ENCODE peak calls at places on chromosomes 7 and 10, in four cellular contexts. One of them, this sample, is unnamed.

GRCh38 chr10:110947061-110947595 is 27.7 kb downstream of the SHOC2 start:
- DNase-seq in neuronal stem cell: no peak
- DNase-seq in IMR-90: peak; percentile 63
- DNase-seq in H1: no peak
- DNase-seq in this sample: no peak

GRCh38 chr7:69659964-69660363 is 61.7 kb downstream of the AUTS2 start:
- DNase-seq in H1: no peak
- DNase-seq in IMR-90: no peak
- DNase-seq in neuronal stem cell: no peak
- DNase-seq in this sample: peak; percentile 37

GRCh38 chr10:116809528-116810500 is 39.5 kb upstream of the ENO4 start:
- DNase-seq in H1: peak; percentile 81
- DNase-seq in neuronal stem cell: no peak
- DNase-seq in IMR-90: no peak
- DNase-seq in this sample: peak; percentile 73

GRCh38 chr7:140899883-140900282 is 24.8 kb downstream of the BRAF start:
- DNase-seq in IMR-90: no peak
- DNase-seq in H1: no peak
- DNase-seq in neuronal stem cell: peak; percentile 20
- DNase-seq in this sample: no peak

GRCh38 chr7:74606101-74606908 is 51.2 kb upstream of the GTF2I start:
- DNase-seq in H1: peak; percentile 76
- DNase-seq in IMR-90: no peak
- DNase-seq in neuronal stem cell: no peak
- DNase-seq in this sample: peak; percentile 58

GRCh38 chr10:32050145-32050544 is 6.1 kb downstream of the KIF5B start:
- DNase-seq in H1: no peak
- DNase-seq in IMR-90: no peak
- DNase-seq in neuronal stem cell: no peak
- DNase-seq in this sample: no peak

GRCh38 chr10:31490858-31491504 is 172.0 kb downstream of the ZEB1 start:
- DNase-seq in IMR-90: peak; percentile 52
- DNase-seq in neuronal stem cell: peak; percentile 17
- DNase-seq in H1: peak; percentile 49
- DNase-seq in this sample: peak; percentile 29

GRCh38 chr7:28724563-28724962 is 233.6 kb downstream of the TRIL start:
- DNase-seq in IMR-90: no peak
- DNase-seq in H1: no peak
- DNase-seq in neuronal stem cell: no peak
- DNase-seq in this sample: no peak

GRCh38 chr10:28418069-28418468 is 114.8 kb upstream of the WAC start:
- DNase-seq in IMR-90: no peak
- DNase-seq in H1: no peak
- DNase-seq in neuronal stem cell: no peak
- DNase-seq in this sample: no peak

GRCh38 chr7:24283900-24284698 is at the start of gene NPY:
- DNase-seq in IMR-90: no peak
- DNase-seq in neuronal stem cell: no peak
- DNase-seq in H1: peak; percentile 71
- DNase-seq in this sample: peak; percentile 33

DNA sequence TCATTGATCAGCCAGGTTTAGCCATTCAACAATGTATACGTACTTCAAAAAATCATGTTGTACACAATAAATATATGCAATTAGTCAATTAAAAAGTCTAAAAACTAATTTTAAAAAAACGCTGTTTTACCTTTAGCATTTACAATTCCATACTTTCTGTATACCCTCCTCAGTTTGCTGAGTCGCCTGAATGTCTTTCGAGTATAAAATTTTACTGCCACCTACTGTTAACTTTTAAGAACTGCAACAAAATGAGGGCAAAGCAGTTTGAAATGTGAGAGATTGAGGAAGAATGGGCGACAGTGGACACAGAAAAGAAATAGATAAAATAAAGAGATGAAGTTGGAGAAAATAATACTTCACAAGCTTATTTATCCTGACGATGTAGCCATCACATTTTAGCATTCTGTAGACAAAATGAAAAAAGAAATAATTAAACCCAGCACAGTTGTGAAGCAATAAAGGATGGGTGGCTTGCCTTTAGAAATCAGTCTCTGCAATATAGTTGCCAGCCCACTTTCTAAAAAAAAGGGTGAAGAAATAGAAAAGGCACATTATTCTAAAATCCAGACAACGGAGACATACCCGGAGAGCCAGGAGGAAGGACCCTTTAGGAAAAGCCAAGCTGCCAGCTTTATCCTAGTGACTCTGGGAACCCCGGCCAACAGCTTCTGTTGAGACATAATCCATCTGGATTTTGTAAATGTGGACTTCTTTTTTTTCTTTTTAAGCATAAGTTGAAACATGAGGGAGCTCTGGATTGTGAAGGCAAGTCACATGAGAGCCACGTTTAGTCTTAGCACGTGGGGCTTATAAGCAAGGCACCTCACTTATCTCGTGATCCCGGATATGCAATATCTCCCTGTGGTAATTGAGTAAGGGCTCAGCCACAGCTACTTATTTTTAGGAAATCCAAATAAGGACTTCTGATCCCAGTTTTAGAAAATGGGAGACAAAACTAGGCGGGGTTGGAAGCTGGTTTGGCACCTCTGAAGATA is 110.9 kb upstream of the PTN start:
- DNase-seq in neuronal stem cell: peak; percentile 48
- DNase-seq in H1: no peak
- DNase-seq in IMR-90: peak; percentile 93
- DNase-seq in this sample: no peak
- H2BK120ac ChIP-seq in neuronal stem cell: no peak overlapping the region
- H2BK120ac ChIP-seq in H1: no peak overlapping the region
- H2BK120ac ChIP-seq in IMR-90: peak overlapping the region; percentile 96
- H2BK120ac ChIP-seq in this sample: no peak overlapping the region

DNA sequence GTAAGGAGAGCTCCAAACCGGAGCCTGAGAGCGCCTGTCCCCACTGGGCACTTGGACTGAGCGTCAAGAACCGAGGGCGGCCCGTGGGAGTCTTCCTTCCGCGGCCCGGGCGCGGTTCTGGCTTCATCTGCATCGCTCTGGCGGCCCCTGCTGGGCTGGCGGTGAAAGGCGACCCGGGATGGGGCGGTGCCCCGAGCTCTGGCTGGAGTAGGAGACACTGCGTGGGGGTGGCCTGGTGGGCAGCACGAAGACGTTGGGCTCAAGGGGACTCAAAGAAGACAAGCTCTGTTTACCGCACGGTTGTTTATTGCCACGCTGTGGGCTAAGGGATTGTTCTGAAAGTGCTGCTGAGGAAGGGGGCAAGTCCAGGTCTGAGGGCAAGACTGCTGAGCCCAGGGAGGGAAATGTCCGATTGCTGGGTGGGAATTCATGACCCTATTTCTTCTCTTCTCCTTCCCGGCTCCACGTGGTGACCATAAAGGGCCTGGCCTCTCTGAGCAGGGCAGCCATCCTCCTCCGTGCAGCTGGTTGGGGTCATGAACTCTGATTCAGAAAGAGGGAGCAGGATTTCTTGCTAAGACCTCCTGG is 29.8 kb downstream of the PLAU start:
- DNase-seq in IMR-90: peak; percentile 49
- DNase-seq in neuronal stem cell: peak; percentile 61
- DNase-seq in H1: peak; percentile 96
- DNase-seq in this sample: peak; percentile 84
- H2BK120ac ChIP-seq in IMR-90: peak overlapping the region; percentile 98
- H2BK120ac ChIP-seq in neuronal stem cell: peak overlapping the region; percentile 0
- H2BK120ac ChIP-seq in H1: no peak overlapping the region
- H2BK120ac ChIP-seq in this sample: no peak overlapping the region

DNA sequence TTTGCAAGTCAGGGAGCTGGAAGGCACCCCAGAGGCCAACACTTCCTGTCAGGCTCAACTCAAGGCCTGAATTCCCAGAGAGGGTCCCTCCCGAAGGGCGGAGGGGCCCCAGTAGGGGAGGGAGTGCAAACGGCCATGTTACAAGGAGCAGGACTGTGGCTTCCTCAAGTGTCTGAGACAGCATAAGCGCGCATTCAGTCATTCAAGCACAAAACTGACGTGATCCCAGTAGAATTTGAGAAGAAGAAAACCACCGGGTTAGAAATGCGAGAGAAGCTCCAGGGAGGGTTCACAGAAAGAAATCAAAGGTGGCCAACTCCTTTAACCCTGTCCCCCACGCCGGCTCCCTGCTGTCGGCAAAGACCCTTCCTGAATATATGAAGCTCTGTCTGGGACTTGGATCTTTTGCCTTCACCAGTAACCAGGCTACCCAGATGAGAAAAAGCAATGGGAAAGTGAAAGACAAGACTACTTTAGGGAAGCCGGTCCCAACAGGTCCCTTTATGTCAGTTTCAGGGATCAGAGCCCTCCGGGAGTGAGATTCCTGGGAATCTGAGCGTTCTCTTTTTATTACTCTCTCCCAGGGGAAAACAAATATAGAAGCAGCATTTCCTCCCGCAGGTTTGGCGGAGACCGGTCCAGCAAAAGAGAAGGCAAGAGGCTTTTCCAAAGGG is 1.3 kb downstream of the AFAP1L2 start:
- DNase-seq in H1: no peak
- DNase-seq in neuronal stem cell: no peak
- DNase-seq in IMR-90: no peak
- DNase-seq in this sample: no peak
- H2BK120ac ChIP-seq in H1: no peak overlapping the region
- H2BK120ac ChIP-seq in neuronal stem cell: no peak overlapping the region
- H2BK120ac ChIP-seq in IMR-90: no peak overlapping the region
- H2BK120ac ChIP-seq in this sample: no peak overlapping the region

DNA sequence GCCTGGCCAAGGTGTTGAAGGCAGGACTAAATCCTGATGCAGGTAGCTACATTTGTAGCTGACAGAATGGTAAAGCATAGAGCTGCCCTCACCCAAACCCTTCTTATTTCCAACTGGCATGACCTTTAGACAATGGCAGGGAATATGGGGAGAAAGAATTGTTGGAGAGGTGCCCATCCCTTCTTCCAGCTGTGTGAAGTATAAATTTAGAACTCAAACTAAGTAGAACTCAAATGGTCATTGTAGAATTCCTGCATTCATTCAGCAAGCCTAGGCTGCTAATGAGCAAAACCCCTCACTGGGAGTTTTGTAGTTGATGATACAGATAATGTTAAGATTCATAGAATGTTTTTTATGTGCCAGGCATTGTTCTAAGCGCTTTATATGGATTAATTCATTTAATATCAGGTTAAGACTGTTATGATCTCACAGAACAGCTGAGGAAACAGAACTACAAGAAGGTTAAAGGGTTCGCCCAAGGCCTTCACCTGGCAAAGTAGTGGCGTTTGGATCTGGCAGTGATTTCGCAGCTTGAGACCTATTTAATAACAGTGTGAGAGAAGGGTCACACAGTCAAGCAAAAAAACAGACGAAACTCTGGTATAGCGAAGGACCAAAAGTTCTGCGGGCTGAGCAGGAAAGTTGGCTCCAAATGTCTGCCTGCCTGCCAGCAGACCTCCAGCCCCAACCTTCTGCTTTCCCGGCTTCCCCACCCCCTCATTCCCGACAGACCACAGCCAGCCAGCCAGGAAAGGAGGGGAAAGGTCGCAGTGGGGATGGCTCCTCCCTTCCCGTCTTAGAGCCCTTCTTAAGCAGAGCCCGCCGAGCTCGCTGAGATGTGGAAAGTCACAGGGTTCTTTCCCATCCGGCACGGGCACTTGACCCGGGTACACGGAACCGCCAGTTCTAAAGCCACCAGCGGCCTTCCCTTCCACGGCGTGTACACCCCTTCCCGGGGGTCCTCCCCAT is 1.6 kb upstream of the HILPDA start:
- DNase-seq in IMR-90: peak; percentile 82
- DNase-seq in H1: peak; percentile 77
- DNase-seq in neuronal stem cell: peak; percentile 65
- DNase-seq in this sample: peak; percentile 92
- H2BK120ac ChIP-seq in IMR-90: peak overlapping the region; percentile 83
- H2BK120ac ChIP-seq in H1: no peak overlapping the region
- H2BK120ac ChIP-seq in neuronal stem cell: no peak overlapping the region
- H2BK120ac ChIP-seq in this sample: no peak overlapping the region

GRCh38 chr7:156944876-156945275 is 4.6 kb upstream of the NOM1 start:
- DNase-seq in H1: no peak
- DNase-seq in IMR-90: no peak
- DNase-seq in neuronal stem cell: no peak
- DNase-seq in this sample: no peak

GRCh38 chr7:156950381-156950858 is 908 bp downstream of the NOM1 start:
- DNase-seq in neuronal stem cell: no peak
- DNase-seq in IMR-90: peak; percentile 3
- DNase-seq in H1: no peak
- DNase-seq in this sample: no peak

GRCh38 chr7:156947120-156947843 is 2.2 kb upstream of the NOM1 start:
- DNase-seq in IMR-90: no peak
- DNase-seq in neuronal stem cell: no peak
- DNase-seq in H1: no peak
- DNase-seq in this sample: no peak

GRCh38 chr7:156949541-156950380 is at the start of gene NOM1:
- DNase-seq in neuronal stem cell: peak; percentile 86
- DNase-seq in IMR-90: peak; percentile 74
- DNase-seq in H1: peak; percentile 93
- DNase-seq in this sample: peak; percentile 84

DNA sequence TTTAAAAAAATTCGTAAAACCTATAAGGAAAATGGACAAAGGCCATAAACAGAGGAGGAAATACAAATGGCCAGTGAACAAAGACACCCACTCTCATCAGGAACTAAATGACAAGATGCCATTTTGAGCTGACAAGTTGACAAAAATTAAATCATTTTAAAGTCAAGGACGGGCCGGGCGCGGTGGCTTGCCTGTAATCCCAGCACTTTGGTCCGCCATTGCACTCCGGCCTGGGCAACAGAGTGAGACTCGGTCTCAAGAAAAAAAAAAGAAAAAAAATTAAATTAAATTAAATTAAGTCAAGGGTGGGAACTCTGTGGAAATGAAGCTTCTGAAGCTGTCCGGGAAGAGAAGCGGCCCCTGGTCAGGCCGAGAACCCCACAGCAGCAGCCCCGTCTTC is 1.2 kb upstream of the NOM1 start:
- DNase-seq in H1: no peak
- DNase-seq in neuronal stem cell: no peak
- DNase-seq in IMR-90: no peak
- DNase-seq in this sample: no peak
- H2BK120ac ChIP-seq in H1: no peak overlapping the region
- H2BK120ac ChIP-seq in neuronal stem cell: no peak overlapping the region
- H2BK120ac ChIP-seq in IMR-90: no peak overlapping the region
- H2BK120ac ChIP-seq in this sample: no peak overlapping the region

GRCh38 chr10:43824934-43825333 is 176.3 kb upstream of the ZNF32 start:
- DNase-seq in IMR-90: peak; percentile 48
- DNase-seq in H1: no peak
- DNase-seq in neuronal stem cell: no peak
- DNase-seq in this sample: no peak

GRCh38 chr10:43827853-43828252 is 179.2 kb upstream of the ZNF32 start:
- DNase-seq in neuronal stem cell: no peak
- DNase-seq in IMR-90: no peak
- DNase-seq in H1: no peak
- DNase-seq in this sample: no peak

GRCh38 chr10:43825984-43826383 is 177.3 kb upstream of the ZNF32 start:
- DNase-seq in neuronal stem cell: no peak
- DNase-seq in H1: no peak
- DNase-seq in IMR-90: no peak
- DNase-seq in this sample: no peak

GRCh38 chr10:43823237-43823605 is 174.5 kb upstream of the ZNF32 start:
- DNase-seq in neuronal stem cell: no peak
- DNase-seq in H1: no peak
- DNase-seq in IMR-90: no peak
- DNase-seq in this sample: no peak

DNA sequence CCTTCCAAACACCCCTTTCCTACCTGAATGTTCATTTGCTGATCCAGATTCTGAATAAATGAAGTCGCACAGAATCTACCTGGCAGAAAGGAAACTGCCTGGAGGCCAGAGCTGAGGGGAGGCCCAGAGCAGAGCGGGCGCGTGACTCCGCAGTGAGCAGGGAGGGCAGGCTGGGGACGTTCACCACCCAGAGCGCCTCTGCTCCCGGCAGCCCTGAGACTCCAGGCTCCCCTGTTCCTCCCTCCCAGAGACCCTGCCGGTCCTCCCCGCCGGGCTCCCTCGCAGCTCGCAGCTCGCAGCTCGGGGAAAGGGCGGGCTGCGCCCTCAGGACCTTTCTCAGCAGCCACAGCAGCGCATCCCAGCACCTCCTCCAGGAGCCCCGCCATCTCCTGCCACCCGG is 176.7 kb upstream of the ZNF32 start:
- DNase-seq in H1: no peak
- DNase-seq in neuronal stem cell: no peak
- DNase-seq in IMR-90: no peak
- DNase-seq in this sample: no peak
- H2BK120ac ChIP-seq in H1: no peak overlapping the region
- H2BK120ac ChIP-seq in neuronal stem cell: no peak overlapping the region
- H2BK120ac ChIP-seq in IMR-90: no peak overlapping the region
- H2BK120ac ChIP-seq in this sample: no peak overlapping the region

This sample was measured in H9.